ENCODE peak calls at places on chromosomes 4 and X, in ten cellular contexts. V is activated T-helper 2 cell treated with anti-CD3 and anti-CD28 coated beads, Interferon-gamma antibody, Interleukin-2, Interleukin-4, amounts not matched to agents 10 μg/mL and 5 μg/mL and 100 μg/mL, durations not matched to agents 14 hours and 24 hours and 36 hours; E is mesendoderm; W is GM04503; F is A549; M is Right ventricle myocardium superior; X is T-helper 2 cell; Z is astrocyte of the cerebellum; D is tibial nerve; J is NCI-H460. N is an unnamed sample.
A peak's percentile ranks its signal among the peaks of the same experiment; 100 is the strongest.

GRCh38 chr4:3407930-3408792 is 33.6 kb upstream of the HGFAC start:
- DNase-seq in J (no peak), X (no peak), M (no peak), V (no peak), Z (no peak), E (no peak), F (no peak), D (no peak), W (no peak), N (no peak)

GRCh38 chr4:156820931-156821330 is 150.7 kb downstream of the PDGFC start:
- DNase-seq in D (no peak), V (no peak), E (no peak), M (no peak), F (no peak), J (no peak), X (no peak), Z (no peak), W (no peak), N (no peak)

GRCh38 chrX:47446971-47447370 is 36.1 kb downstream of the ZNF41 start:
- DNase-seq in D (no peak), F (no peak), E (no peak), J (no peak), X (no peak), M (no peak), V (no peak), W (no peak), Z (no peak), N (no peak)

GRCh38 chr4:66943117-66943516 is 602.2 kb downstream of the CENPC start:
- DNase-seq in F (no peak), M (no peak), E (no peak), X (no peak), J (no peak), D (no peak), V (no peak), Z (no peak), W (no peak), N (no peak)

GRCh38 chrX:53263597-53264094 is 17.7 kb downstream of the IQSEC2 start:
- DNase-seq in V (no peak), Z (no peak), E (peak; percentile 55), X (no peak), J (no peak), D (no peak), M (no peak), W (no peak), F (peak; percentile 81), N (no peak)

GRCh38 chrX:1673337-1673736 is 58.5 kb downstream of the ASMT start:
- DNase-seq in D (no peak), W (no peak), F (peak; percentile 64), Z (no peak), X (peak; percentile 62), V (peak; percentile 23), E (peak; percentile 57), M (no peak), J (peak; percentile 58), N (no peak)

GRCh38 chr4:32148120-32148666 is 1428.0 kb downstream of the PCDH7 start:
- DNase-seq in J (no peak), E (peak; percentile 4), F (no peak), M (no peak), W (no peak), D (no peak), Z (peak; percentile 91), V (no peak), X (no peak), N (no peak)

GRCh38 chr4:10625130-10625529 is 59.4 kb downstream of the CLNK start:
- DNase-seq in F (no peak), X (no peak), V (no peak), E (no peak), D (no peak), W (no peak), M (no peak), J (no peak), Z (no peak), N (no peak)

GRCh38 chr4:153594208-153594607 is 89.9 kb upstream of the TLR2 start:
- DNase-seq in J (no peak), Z (peak; percentile 31), X (no peak), E (peak; percentile 27), V (no peak), M (no peak), D (no peak), W (peak; percentile 17), F (no peak), N (no peak)

GRCh38 chr4:159451006-159451405 is 348.1 kb downstream of the RAPGEF2 start:
- DNase-seq in V (no peak), X (no peak), F (no peak), J (no peak), D (no peak), E (no peak), W (no peak), Z (no peak), M (no peak), N (no peak)

GRCh38 chrX:53262918-53263394 is 18.4 kb downstream of the IQSEC2 start:
- DNase-seq in D (no peak), V (no peak), W (no peak), J (no peak), F (peak; percentile 78), M (no peak), Z (no peak), E (no peak), X (peak; percentile 10), N (no peak)

GRCh38 chr4:62014982-62015739 is 815.0 kb downstream of the ADGRL3 start:
- DNase-seq in E (no peak), W (no peak), V (no peak), D (no peak), J (no peak), M (no peak), X (no peak), Z (no peak), F (no peak), N (no peak)

GRCh38 chr4:89226665-89227572 is 80.7 kb downstream of the GPRIN3 start:
- DNase-seq in V (peak; percentile 57), X (peak; percentile 77), J (peak; percentile 85), Z (peak; percentile 70), E (peak; percentile 93), D (peak; percentile 56), F (peak; percentile 86), M (peak; percentile 61), W (peak; percentile 14), N (peak; percentile 67)

GRCh38 chr4:124028172-124028571 is 631.6 kb downstream of the SPRY1 start:
- DNase-seq in E (no peak), V (no peak), W (no peak), F (no peak), D (no peak), Z (no peak), X (no peak), J (no peak), M (no peak), N (no peak)

GRCh38 chrX:19863237-19864223 is 23.9 kb downstream of the SH3KBP1 start:
- DNase-seq in Z (no peak), M (no peak), J (no peak), W (no peak), V (no peak), X (no peak), D (no peak), E (no peak), F (no peak), N (no peak)

GRCh38 chrX:119693032-119693995 is at the start of gene SEPTIN6:
- DNase-seq in D (peak; percentile 26), X (peak; percentile 94), Z (peak; percentile 20), M (peak; percentile 80), V (peak; percentile 80), J (peak; percentile 53), E (peak; percentile 82), F (peak; percentile 75), W (no peak), N (peak; percentile 76)

GRCh38 chr4:71872767-71873422 is 89.0 kb upstream of the GC start:
- DNase-seq in X (no peak), E (no peak), D (no peak), W (no peak), J (no peak), M (no peak), V (no peak), Z (no peak), F (no peak), N (no peak)

GRCh38 chr4:17875402-17876070 is 64.8 kb downstream of the NCAPG start:
- DNase-seq in V (no peak), W (no peak), Z (no peak), X (peak; percentile 22), D (no peak), J (no peak), E (no peak), F (no peak), M (no peak), N (no peak)

GRCh38 chrX:103431316-103431715 is 55.0 kb downstream of the BEX3 start:
- DNase-seq in J (peak; percentile 26), M (no peak), V (no peak), E (no peak), D (no peak), Z (no peak), X (no peak), W (no peak), F (peak; percentile 5), N (no peak)

GRCh38 chr4:16687845-16688244 is 210.6 kb downstream of the LDB2 start:
- DNase-seq in W (no peak), X (no peak), D (no peak), M (no peak), J (no peak), E (no peak), F (no peak), Z (no peak), V (no peak), N (no peak)

GRCh38 chr4:125315571-125316390 is 1.0 kb downstream of the FAT4 start:
- DNase-seq in W (no peak), M (peak; percentile 58), D (no peak), Z (no peak), X (peak; percentile 22), J (no peak), F (peak; percentile 36), V (no peak), E (peak; percentile 79), N (peak; percentile 76)

GRCh38 chr4:108953941-108954340 is 191.1 kb upstream of the ETNPPL start:
- DNase-seq in J (no peak), D (no peak), V (no peak), W (no peak), E (no peak), X (no peak), M (no peak), F (no peak), Z (no peak), N (no peak)

GRCh38 chr4:96593422-96593821 is 753.5 kb downstream of the PDHA2 start:
- DNase-seq in Z (no peak), V (no peak), W (no peak), E (no peak), M (no peak), X (no peak), F (no peak), D (no peak), J (no peak), N (no peak)

GRCh38 chr4:22500128-22500611 is 15.7 kb downstream of the ADGRA3 start:
- DNase-seq in W (no peak), Z (no peak), X (no peak), V (no peak), F (no peak), J (no peak), E (no peak), M (no peak), D (no peak), N (no peak)

N was measured in H1.